ENCODE peak calls at places on chromosomes 5 and 9, in five cellular contexts. One of them, this sample, is unnamed. For H3K36me3, the result is how much of the 10 kb centered on the place peaks cover.

GRCh38 chr5:157516626-157517325 is 56.8 kb downstream of the NIPAL4 start:
- DNase-seq in bronchial epithelial cell: peak
- DNase-seq in H1: no peak
- DNase-seq in osteoblast: peak
- DNase-seq in upper lobe of right lung: no peak
- DNase-seq in this sample: no peak

GRCh38 chr9:113574381-113575262 is 111.1 kb downstream of the RGS3 start:
- DNase-seq in bronchial epithelial cell: peak
- DNase-seq in H1: no peak
- DNase-seq in osteoblast: peak
- DNase-seq in upper lobe of right lung: peak
- DNase-seq in this sample: no peak

GRCh38 chr9:6415266-6415665 is 2.3 kb downstream of the UHRF2 start:
- DNase-seq in bronchial epithelial cell: no peak
- DNase-seq in H1: no peak
- DNase-seq in osteoblast: peak
- DNase-seq in upper lobe of right lung: no peak
- DNase-seq in this sample: no peak

GRCh38 chr5:167442922-167443321 is 848.5 kb upstream of the WWC1 start:
- DNase-seq in bronchial epithelial cell: peak
- DNase-seq in H1: no peak
- DNase-seq in osteoblast: no peak
- DNase-seq in upper lobe of right lung: no peak
- DNase-seq in this sample: no peak

GRCh38 chr9:117030254-117030768 is 343.2 kb downstream of the TRIM32 start:
- DNase-seq in bronchial epithelial cell: no peak
- DNase-seq in H1: no peak
- DNase-seq in osteoblast: no peak
- DNase-seq in upper lobe of right lung: no peak
- DNase-seq in this sample: no peak

GRCh38 chr5:180345186-180345585 is 8.0 kb downstream of the GFPT2 start:
- DNase-seq in bronchial epithelial cell: no peak
- DNase-seq in H1: no peak
- DNase-seq in osteoblast: peak
- DNase-seq in upper lobe of right lung: no peak
- DNase-seq in this sample: no peak

GRCh38 chr5:35890021-35890740 is 33.5 kb downstream of the IL7R start:
- DNase-seq in bronchial epithelial cell: no peak
- DNase-seq in H1: no peak
- DNase-seq in osteoblast: no peak
- DNase-seq in upper lobe of right lung: no peak
- DNase-seq in this sample: no peak

GRCh38 chr5:2205185-2205585 is 322.5 kb upstream of the IRX4 start:
- DNase-seq in bronchial epithelial cell: no peak
- DNase-seq in H1: no peak
- DNase-seq in osteoblast: no peak
- DNase-seq in upper lobe of right lung: no peak
- DNase-seq in this sample: no peak

GRCh38 chr5:157778121-157778805 is 34.8 kb downstream of the LSM11 start:
- DNase-seq in bronchial epithelial cell: no peak
- DNase-seq in H1: no peak
- DNase-seq in osteoblast: peak
- DNase-seq in upper lobe of right lung: no peak
- DNase-seq in this sample: no peak

GRCh38 chr5:121681200-121681855 is 170.4 kb upstream of the FTMT start:
- DNase-seq in bronchial epithelial cell: no peak
- DNase-seq in H1: no peak
- DNase-seq in osteoblast: no peak
- DNase-seq in upper lobe of right lung: no peak
- DNase-seq in this sample: no peak

GRCh38 chr5:123344819-123345426 is 78.3 kb downstream of the CEP120 start:
- DNase-seq in bronchial epithelial cell: peak
- DNase-seq in H1: no peak
- DNase-seq in osteoblast: no peak
- DNase-seq in upper lobe of right lung: no peak
- DNase-seq in this sample: no peak

GRCh38 chr5:153425914-153426313 is 64.6 kb upstream of the GRIA1 start:
- DNase-seq in bronchial epithelial cell: no peak
- DNase-seq in H1: peak
- DNase-seq in osteoblast: no peak
- DNase-seq in upper lobe of right lung: no peak
- DNase-seq in this sample: no peak

GRCh38 chr9:83271665-83272071 is 208.7 kb upstream of the RASEF start:
- DNase-seq in bronchial epithelial cell: no peak
- DNase-seq in H1: no peak
- DNase-seq in osteoblast: no peak
- DNase-seq in upper lobe of right lung: no peak
- DNase-seq in this sample: no peak

GRCh38 chr9:83047839-83048775 is 14.8 kb downstream of the RASEF start:
- DNase-seq in bronchial epithelial cell: peak
- DNase-seq in H1: no peak
- DNase-seq in osteoblast: no peak
- DNase-seq in upper lobe of right lung: no peak
- DNase-seq in this sample: no peak

GRCh38 chr5:58887721-58888409 is 305.0 kb downstream of the RAB3C start:
- DNase-seq in bronchial epithelial cell: no peak
- DNase-seq in H1: no peak
- DNase-seq in osteoblast: peak
- DNase-seq in upper lobe of right lung: no peak
- DNase-seq in this sample: no peak

GRCh38 chr5:456351-457194 is 13.6 kb downstream of the EXOC3 start:
- DNase-seq in bronchial epithelial cell: no peak
- DNase-seq in H1: no peak
- DNase-seq in osteoblast: peak
- DNase-seq in upper lobe of right lung: peak
- DNase-seq in this sample: no peak

GRCh38 chr9:92706218-92706940 is 36.4 kb upstream of the IPPK start:
- DNase-seq in bronchial epithelial cell: peak
- DNase-seq in H1: peak
- DNase-seq in osteoblast: peak
- DNase-seq in upper lobe of right lung: no peak
- DNase-seq in this sample: no peak

GRCh38 chr9:78884611-78885150 is 587.8 kb downstream of the PSAT1 start:
- DNase-seq in bronchial epithelial cell: no peak
- DNase-seq in H1: no peak
- DNase-seq in osteoblast: no peak
- DNase-seq in upper lobe of right lung: no peak
- DNase-seq in this sample: no peak

GRCh38 chr9:78879324-78880100 is 582.6 kb downstream of the PSAT1 start:
- DNase-seq in bronchial epithelial cell: no peak
- DNase-seq in H1: no peak
- DNase-seq in osteoblast: no peak
- DNase-seq in upper lobe of right lung: no peak
- DNase-seq in this sample: no peak

GRCh38 chr9:78881295-78881694 is 584.4 kb downstream of the PSAT1 start:
- DNase-seq in bronchial epithelial cell: no peak
- DNase-seq in H1: no peak
- DNase-seq in osteoblast: no peak
- DNase-seq in upper lobe of right lung: no peak
- DNase-seq in this sample: no peak

DNA sequence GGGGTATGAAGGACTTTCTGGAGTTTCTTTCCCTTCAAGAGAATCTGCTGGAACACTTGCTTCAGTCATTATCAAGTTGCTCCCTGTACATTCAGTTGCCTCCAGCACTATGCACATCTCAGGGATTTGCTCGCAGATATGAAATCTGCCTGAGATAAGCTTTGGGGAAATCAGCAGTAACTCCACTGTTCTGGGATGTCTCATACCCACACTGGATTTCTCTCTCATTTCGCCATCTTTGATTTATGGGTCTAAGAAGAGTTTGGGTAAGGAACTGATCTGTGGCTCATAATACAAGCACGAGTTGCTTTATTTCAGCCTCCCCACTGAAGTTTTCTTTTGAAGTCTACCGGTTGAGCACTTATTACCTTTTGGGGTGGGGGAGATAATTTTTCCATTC is 585.6 kb downstream of the PSAT1 start:
- DNase-seq in bronchial epithelial cell: no peak
- DNase-seq in H1: no peak
- DNase-seq in osteoblast: no peak
- DNase-seq in upper lobe of right lung: no peak
- DNase-seq in this sample: no peak
- TF ChIP-seq CTCF in bronchial epithelial cell: no peak
- TF ChIP-seq CTCF in H1: no peak
- TF ChIP-seq CTCF in osteoblast: no peak
- TF ChIP-seq CTCF in upper lobe of right lung: no peak
- TF ChIP-seq CTCF in this sample: no peak

DNA sequence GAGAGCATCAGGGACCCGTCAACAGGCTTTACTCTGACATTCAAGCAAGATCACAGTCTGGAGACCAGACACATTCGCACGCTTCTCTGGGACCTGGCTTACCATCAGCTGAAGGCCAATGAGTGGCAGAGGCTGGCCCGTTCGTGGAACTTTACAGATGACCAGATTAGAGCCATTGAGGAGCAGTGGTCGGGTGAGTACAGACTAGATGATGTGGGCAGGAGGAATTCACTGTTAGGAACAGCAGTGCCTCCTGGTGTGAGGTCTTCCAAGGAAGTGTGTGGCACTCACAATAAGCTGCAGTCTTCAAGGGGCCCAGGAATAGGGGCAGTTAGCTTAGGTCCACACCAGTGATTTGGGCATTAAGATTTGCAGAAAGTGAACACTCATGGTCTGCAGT is 50.4 kb downstream of the POC5 start:
- DNase-seq in bronchial epithelial cell: no peak
- DNase-seq in H1: no peak
- DNase-seq in osteoblast: peak
- DNase-seq in upper lobe of right lung: no peak
- DNase-seq in this sample: no peak
- H3K4me3 ChIP-seq in bronchial epithelial cell: no peak
- H3K4me3 ChIP-seq in H1: no peak
- H3K4me3 ChIP-seq in osteoblast: no peak
- H3K4me3 ChIP-seq in upper lobe of right lung: no peak
- H3K4me3 ChIP-seq in this sample: no peak

GRCh38 chr9:120622790-120623189 is 42.8 kb upstream of the CDK5RAP2 start:
- DNase-seq in bronchial epithelial cell: no peak
- DNase-seq in H1: no peak
- DNase-seq in osteoblast: no peak
- DNase-seq in upper lobe of right lung: no peak
- DNase-seq in this sample: no peak

GRCh38 chr9:120616961-120617636 is 37.1 kb upstream of the CDK5RAP2 start:
- DNase-seq in bronchial epithelial cell: no peak
- DNase-seq in H1: no peak
- DNase-seq in osteoblast: peak
- DNase-seq in upper lobe of right lung: no peak
- DNase-seq in this sample: no peak

GRCh38 chr9:120619751-120620655 is 40.0 kb upstream of the CDK5RAP2 start:
- DNase-seq in bronchial epithelial cell: peak
- DNase-seq in H1: peak
- DNase-seq in osteoblast: peak
- DNase-seq in upper lobe of right lung: no peak
- DNase-seq in this sample: peak

GRCh38 chr9:120621941-120622340 is 42.0 kb upstream of the CDK5RAP2 start:
- DNase-seq in bronchial epithelial cell: no peak
- DNase-seq in H1: no peak
- DNase-seq in osteoblast: no peak
- DNase-seq in upper lobe of right lung: no peak
- DNase-seq in this sample: no peak

GRCh38 chr9:120617637-120617979 is 37.6 kb upstream of the CDK5RAP2 start:
- DNase-seq in bronchial epithelial cell: no peak
- DNase-seq in H1: no peak
- DNase-seq in osteoblast: peak
- DNase-seq in upper lobe of right lung: no peak
- DNase-seq in this sample: no peak
- H3K36me3 ChIP-seq in bronchial epithelial cell: under half
- H3K36me3 ChIP-seq in H1: under half
- H3K36me3 ChIP-seq in osteoblast: under half
- H3K36me3 ChIP-seq in upper lobe of right lung: under half
- H3K36me3 ChIP-seq in this sample: under half

GRCh38 chr9:12554636-12555035 is 138.5 kb upstream of the TYRP1 start:
- DNase-seq in bronchial epithelial cell: peak
- DNase-seq in H1: no peak
- DNase-seq in osteoblast: no peak
- DNase-seq in upper lobe of right lung: no peak
- DNase-seq in this sample: no peak
- TF ChIP-seq CTCF in bronchial epithelial cell: peak
- TF ChIP-seq CTCF in H1: peak
- TF ChIP-seq CTCF in osteoblast: peak
- TF ChIP-seq CTCF in upper lobe of right lung: no peak
- TF ChIP-seq CTCF in this sample: no peak

This sample was measured in GM06990.